ENCODE peak calls at places on chromosomes 4 and X, in six cellular contexts. M, D, O, J, C and T are unnamed samples.
A peak's percentile ranks its signal among the peaks of the same experiment; 100 is the strongest.

GRCh38 chr4:77154761-77155499 is 2.1 kb upstream of the CCNG2 start:
- DNase-seq in D (no peak), C (no peak), O (no peak), M (peak; percentile 44), J (no peak), T (no peak)

GRCh38 chrX:135585153-135585552 is 64.7 kb downstream of the INTS6L start:
- DNase-seq in D (no peak), M (no peak), C (no peak), J (no peak), O (no peak), T (no peak)

GRCh38 chr4:3013839-3014350 is 50.5 kb downstream of the GRK4 start:
- DNase-seq in C (no peak), D (no peak), M (peak; percentile 39), J (no peak), O (no peak), T (no peak)

GRCh38 chrX:139889760-139890159 is 43.1 kb downstream of the ATP11C start:
- DNase-seq in D (no peak), C (no peak), M (no peak), O (no peak), J (no peak), T (peak; percentile 37)

GRCh38 chrX:71177327-71177726 is 32.7 kb downstream of the NLGN3 start:
- DNase-seq in O (no peak), J (no peak), M (no peak), C (no peak), D (no peak), T (no peak)

GRCh38 chr4:99857302-99857701 is 36.9 kb downstream of the LAMTOR3 start:
- DNase-seq in O (no peak), M (no peak), J (no peak), C (no peak), D (no peak), T (no peak)

GRCh38 chr4:151541438-151542071 is 132.6 kb downstream of the FHIP1A start:
- DNase-seq in O (no peak), J (no peak), D (no peak), C (no peak), M (no peak), T (peak; percentile 97)

GRCh38 chr4:111847256-111848108 is 297.8 kb upstream of the FAM241A start:
- DNase-seq in M (no peak), C (no peak), D (no peak), O (no peak), J (no peak), T (no peak)

GRCh38 chr4:139743027-139743426 is 77.4 kb downstream of the MGST2 start:
- DNase-seq in M (no peak), C (no peak), O (no peak), D (no peak), J (no peak), T (no peak)

GRCh38 chrX:54640721-54641120 is 110.7 kb downstream of the GNL3L start:
- DNase-seq in M (no peak), O (no peak), J (no peak), C (no peak), D (no peak), T (no peak)

GRCh38 chrX:104564335-104564734 is 1.7 kb upstream of the IL1RAPL2 start:
- DNase-seq in D (no peak), J (no peak), M (no peak), O (no peak), C (no peak), T (no peak)

GRCh38 chr4:114600672-114601071 is 2.1 kb downstream of the UGT8 start:
- DNase-seq in C (no peak), M (no peak), D (no peak), O (no peak), J (no peak), T (no peak)

GRCh38 chrX:109995155-109995554 is 7.8 kb upstream of the TMEM164 start:
- DNase-seq in J (no peak), O (no peak), C (no peak), D (no peak), M (no peak), T (no peak)

GRCh38 chr4:26178874-26179273 is 141.9 kb upstream of the RBPJ start:
- DNase-seq in J (peak; percentile 65), O (no peak), D (no peak), M (no peak), C (no peak), T (no peak)

GRCh38 chr4:23958749-23959148 is 68.9 kb upstream of the PPARGC1A start:
- DNase-seq in O (no peak), J (no peak), M (no peak), C (no peak), D (no peak), T (no peak)

GRCh38 chrX:47143894-47144625 is 442 bp downstream of the NDUFB11 start:
- DNase-seq in O (no peak), M (no peak), D (peak; percentile 25), J (no peak), C (no peak), T (peak; percentile 15)

GRCh38 chr4:56953680-56954520 is 23.5 kb downstream of the NOA1 start:
- DNase-seq in J (no peak), M (no peak), D (no peak), O (no peak), C (no peak), T (no peak)

GRCh38 chr4:156971623-156972369 is at the start of gene PDGFC:
- DNase-seq in C (no peak), D (no peak), J (peak; percentile 79), M (no peak), O (no peak), T (peak; percentile 44)

DNA sequence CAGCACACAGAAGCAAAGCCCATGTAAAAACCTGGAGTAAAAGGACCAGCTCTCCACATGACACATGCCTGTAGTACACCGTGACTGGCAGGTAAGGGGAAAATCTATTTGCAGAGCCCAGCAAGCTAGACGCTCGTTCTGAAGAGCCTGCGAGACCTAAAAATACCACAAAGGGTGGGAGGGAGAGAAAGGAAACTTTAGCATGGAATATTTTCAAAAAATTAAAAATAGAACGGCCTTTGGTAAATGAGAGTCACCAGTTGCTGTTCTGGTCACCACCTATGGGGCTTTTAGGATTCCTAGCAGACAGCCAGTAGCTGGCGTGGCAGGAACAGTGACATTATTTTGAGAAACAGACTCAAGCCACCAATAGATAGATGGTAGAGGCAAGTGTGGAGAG is 115.5 kb downstream of the MID1IP1 start:
- DNase-seq in C (no peak), M (no peak), D (no peak), J (no peak), O (no peak), T (no peak)
- H3K27ac ChIP-seq in C (no peak overlapping the region), M (no peak overlapping the region), D (no peak overlapping the region), J (peak overlapping the region; percentile 63), O (no peak overlapping the region), T (no peak overlapping the region)

GRCh38 chr4:124899997-124900396 is 187.5 kb upstream of the ANKRD50 start:
- DNase-seq in C (no peak), M (no peak), O (no peak), D (no peak), J (no peak), T (peak; percentile 72)

GRCh38 chr4:124902111-124902510 is 189.6 kb upstream of the ANKRD50 start:
- DNase-seq in O (no peak), D (no peak), C (no peak), M (no peak), J (no peak), T (no peak)

GRCh38 chr4:124907881-124908280 is 195.3 kb upstream of the ANKRD50 start:
- DNase-seq in O (no peak), J (no peak), M (no peak), D (no peak), C (no peak), T (no peak)

GRCh38 chr4:124904723-124905390 is 192.3 kb upstream of the ANKRD50 start:
- DNase-seq in O (no peak), D (no peak), C (no peak), J (no peak), M (no peak), T (peak; percentile 12)

GRCh38 chr4:124903995-124904722 is 191.6 kb upstream of the ANKRD50 start:
- DNase-seq in C (no peak), J (peak; percentile 18), D (no peak), M (no peak), O (no peak), T (peak; percentile 26)
- H3K27ac ChIP-seq in C (no peak overlapping the region), J (peak overlapping the region; percentile 65), D (no peak overlapping the region), M (no peak overlapping the region), O (peak overlapping the region; percentile 8), T (no peak overlapping the region)

DNA sequence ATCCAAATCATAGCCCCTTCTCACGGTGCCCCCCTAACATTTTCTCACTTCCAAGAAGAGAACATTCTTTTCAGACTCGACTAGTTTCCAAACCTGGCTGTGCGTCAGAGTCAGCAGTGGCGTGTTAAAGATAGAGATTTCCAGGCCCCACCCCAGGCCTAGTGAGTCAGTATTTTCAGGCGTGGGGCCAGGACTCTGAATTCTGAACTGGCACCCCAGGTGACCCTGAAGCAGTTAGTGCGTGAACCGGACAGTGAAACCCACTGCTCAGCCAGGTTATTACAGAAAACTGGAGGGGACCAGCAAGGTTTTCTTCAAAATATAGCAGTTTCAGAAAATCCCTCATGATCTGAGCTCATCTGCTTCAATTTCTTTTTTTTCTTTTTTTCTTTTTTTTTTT is 35.0 kb upstream of the BCOR start:
- DNase-seq in D (no peak), O (no peak), J (peak; percentile 59), C (no peak), M (no peak), T (peak; percentile 65)
- H3K27ac ChIP-seq in D (peak overlapping the region; percentile 51), O (peak overlapping the region; percentile 64), J (peak overlapping the region; percentile 77), C (no peak overlapping the region), M (no peak overlapping the region), T (peak overlapping the region; percentile 63)

GRCh38 chrX:15947648-15948317 is 93.2 kb upstream of the AP1S2 start:
- DNase-seq in C (no peak), D (no peak), J (no peak), M (no peak), O (no peak), T (peak; percentile 60)
- H3K27ac ChIP-seq in C (no peak overlapping the region), D (no peak overlapping the region), J (no peak overlapping the region), M (no peak overlapping the region), O (no peak overlapping the region), T (no peak overlapping the region)